ENCODE peak calls at places on chromosome 1, in four cellular contexts. G is left lung, U is HFF-Myc, C is breast epithelium. M is an unnamed sample.

GRCh38 chr1:50977575-50978143 is 7.6 kb downstream of the CDKN2C start:
- DNase-seq in G (peak), C (no peak), U (no peak), M (no peak)

GRCh38 chr1:170682809-170683208 is 18.9 kb downstream of the PRRX1 start:
- DNase-seq in U (no peak), G (no peak), C (no peak), M (no peak)

GRCh38 chr1:81802601-81803422 is 2.1 kb downstream of the ADGRL2 start:
- DNase-seq in U (no peak), G (peak), C (peak), M (peak)

GRCh38 chr1:187051618-187052232 is 223.0 kb downstream of the PLA2G4A start:
- DNase-seq in U (peak), G (no peak), C (no peak), M (no peak)

GRCh38 chr1:106435269-106435668 is 621.2 kb upstream of the PRMT6 start:
- DNase-seq in C (no peak), U (no peak), G (no peak), M (no peak)

GRCh38 chr1:165350861-165351260 is 5.7 kb downstream of the LMX1A start:
- DNase-seq in G (no peak), C (no peak), U (no peak), M (no peak)

GRCh38 chr1:10737268-10737624 is 59.2 kb downstream of the CASZ1 start:
- DNase-seq in G (no peak), C (no peak), U (no peak), M (no peak)

GRCh38 chr1:156638596-156638995 is 3.3 kb upstream of the BCAN start:
- DNase-seq in G (no peak), C (no peak), U (no peak), M (no peak)

GRCh38 chr1:26409191-26409751 is 1.3 kb upstream of the LIN28A start:
- DNase-seq in U (no peak), G (no peak), C (no peak), M (no peak)

GRCh38 chr1:207876129-207876528 is 34.8 kb downstream of the CD34 start:
- DNase-seq in U (no peak), G (no peak), C (no peak), M (no peak)
- TF ChIP-seq CTCF in U (peak), G (no peak), C (no peak), M (peak)

GRCh38 chr1:230179249-230179648 is 112.2 kb downstream of the GALNT2 start:
- DNase-seq in U (no peak), G (no peak), C (no peak), M (no peak)
- TF ChIP-seq CTCF in U (no peak), G (no peak), C (no peak), M (no peak)

GRCh38 chr1:54488831-54489626 is 59.0 kb upstream of the ACOT11 start:
- DNase-seq in G (peak), U (peak), C (peak), M (no peak)
- TF ChIP-seq CTCF in G (peak), U (peak), C (peak), M (peak)

GRCh38 chr1:44819594-44820327 is 11.4 kb downstream of the BTBD19 start:
- DNase-seq in G (peak), U (peak), C (peak), M (peak)
- TF ChIP-seq CTCF in G (no peak), U (peak), C (no peak), M (peak)

GRCh38 chr1:229781453-229781852 is 155.4 kb downstream of the URB2 start:
- DNase-seq in U (no peak), C (no peak), G (peak), M (no peak)
- TF ChIP-seq CTCF in U (no peak), C (peak), G (peak), M (no peak)

DNA sequence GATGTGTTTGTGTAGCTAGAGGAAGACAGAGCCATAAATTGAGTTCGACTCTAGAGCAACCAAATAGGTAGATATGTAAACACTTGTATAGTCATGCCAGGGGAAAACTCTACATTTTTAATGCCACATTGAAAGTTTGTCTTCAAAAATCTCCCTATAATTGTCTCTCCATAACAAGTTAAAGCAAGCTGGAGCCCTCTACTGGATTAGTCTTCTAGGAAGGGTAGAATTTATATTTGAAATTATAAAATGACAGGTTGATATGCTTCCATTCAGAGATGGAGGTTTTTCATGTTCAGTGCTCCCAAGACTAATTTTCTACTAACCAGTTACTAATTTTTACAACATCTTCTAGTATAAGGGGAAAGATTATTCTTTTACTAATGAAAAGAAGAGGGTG is 13.1 kb upstream of the COL24A1 start:
- DNase-seq in G (no peak), U (no peak), C (no peak), M (no peak)
- TF ChIP-seq CTCF in G (no peak), U (no peak), C (no peak), M (peak)

M was measured in chondrocyte.